ENCODE peak calls at places on chromosome 21, in seven cellular contexts. E, G, B, T, O, X and A are unnamed samples.

GRCh38 chr21:27795418-27795817 is 828.5 kb upstream of the ADAMTS5 start:
- DNase-seq in E (no peak), X (no peak), T (peak; percentile 10), B (no peak), O (no peak), G (no peak), A (no peak)

GRCh38 chr21:46634966-46635323 is 529 bp upstream of the PRMT2 start:
- DNase-seq in B (peak; percentile 93), O (peak; percentile 78), G (no peak), X (peak; percentile 66), E (peak; percentile 67), T (peak; percentile 83), A (peak; percentile 90)

GRCh38 chr21:26147535-26147934 is 23.0 kb downstream of the APP start:
- DNase-seq in T (no peak), G (no peak), X (no peak), O (no peak), E (no peak), B (no peak), A (no peak)

GRCh38 chr21:35663856-35664606 is 396.3 kb downstream of the SETD4 start:
- DNase-seq in B (no peak), G (no peak), X (no peak), E (no peak), T (no peak), O (no peak), A (no peak)

GRCh38 chr21:33028759-33029511 is 3.2 kb downstream of the OLIG2 start:
- DNase-seq in X (peak; percentile 46), T (no peak), B (no peak), O (no peak), G (no peak), E (no peak), A (no peak)

GRCh38 chr21:45525910-45526306 is 16.3 kb downstream of the SLC19A1 start:
- DNase-seq in T (no peak), E (no peak), G (no peak), O (peak; percentile 20), B (no peak), X (no peak), A (peak; percentile 5)

GRCh38 chr21:28605138-28605537 is 387.5 kb downstream of the LTN1 start:
- DNase-seq in X (peak; percentile 87), T (no peak), B (no peak), O (no peak), G (no peak), E (no peak), A (no peak)

GRCh38 chr21:38848187-38848609 is 42.5 kb downstream of the ETS2 start:
- DNase-seq in T (no peak), O (no peak), G (no peak), B (peak; percentile 47), X (no peak), E (no peak), A (peak; percentile 64)

GRCh38 chr21:44006017-44006624 is 6.0 kb upstream of the TRAPPC10 start:
- DNase-seq in G (no peak), T (peak; percentile 96), X (no peak), E (peak; percentile 39), O (no peak), B (peak; percentile 77), A (peak; percentile 81)

GRCh38 chr21:41425954-41426655 is at the start of gene MX1:
- DNase-seq in X (peak; percentile 94), O (peak; percentile 94), G (peak; percentile 73), B (peak; percentile 47), E (peak; percentile 68), T (peak; percentile 10), A (peak; percentile 93)

GRCh38 chr21:31181089-31181757 is 142.9 kb upstream of the KRTAP19-8 start:
- DNase-seq in G (no peak), B (no peak), T (no peak), O (no peak), E (no peak), X (peak; percentile 77), A (no peak)

GRCh38 chr21:38268859-38269566 is 12.2 kb downstream of the KCNJ15 start:
- DNase-seq in O (no peak), G (no peak), E (no peak), X (no peak), B (no peak), T (no peak), A (no peak)

GRCh38 chr21:31193761-31194160 is 150.3 kb downstream of the TIAM1 start:
- DNase-seq in B (no peak), E (no peak), G (no peak), X (no peak), T (no peak), O (no peak), A (no peak)

GRCh38 chr21:33228455-33228854 is 1.3 kb upstream of the IFNAR2 start:
- DNase-seq in O (no peak), B (no peak), G (no peak), T (no peak), X (no peak), E (no peak), A (no peak)

GRCh38 chr21:45209046-45209445 is 78.6 kb downstream of the POFUT2 start:
- DNase-seq in E (no peak), G (no peak), X (no peak), O (no peak), T (peak; percentile 58), B (peak; percentile 80), A (no peak)

GRCh38 chr21:29230541-29231275 is 68.0 kb upstream of the BACH1 start:
- DNase-seq in O (no peak), B (peak; percentile 46), E (no peak), G (no peak), T (peak; percentile 55), X (no peak), A (no peak)

GRCh38 chr21:44299458-44300261 is at the start of gene PFKL:
- DNase-seq in B (peak; percentile 54), G (peak; percentile 66), T (peak; percentile 12), X (peak; percentile 84), O (peak; percentile 80), E (peak; percentile 42), A (peak; percentile 72)

GRCh38 chr21:38228115-38228514 is 28.7 kb upstream of the KCNJ15 start:
- DNase-seq in X (no peak), G (peak; percentile 11), B (no peak), E (no peak), T (no peak), O (no peak), A (no peak)

GRCh38 chr21:37412603-37413360 is 46.2 kb downstream of the DYRK1A start:
- DNase-seq in T (peak; percentile 55), B (peak; percentile 58), G (no peak), O (no peak), E (no peak), X (no peak), A (no peak)

GRCh38 chr21:39189857-39190604 is 6.8 kb upstream of the PSMG1 start:
- DNase-seq in T (peak; percentile 52), O (no peak), B (peak; percentile 22), X (no peak), E (no peak), G (no peak), A (no peak)

GRCh38 chr21:27196651-27197050 is 229.8 kb upstream of the ADAMTS5 start:
- DNase-seq in B (peak; percentile 24), X (no peak), G (no peak), O (no peak), T (no peak), E (no peak), A (no peak)

GRCh38 chr21:37509802-37510393 is 143.3 kb downstream of the DYRK1A start:
- DNase-seq in G (no peak), X (no peak), B (peak; percentile 67), E (no peak), T (peak; percentile 45), O (no peak), A (no peak)

GRCh38 chr21:41827951-41828883 is 50.9 kb downstream of the PRDM15 start:
- DNase-seq in G (no peak), E (no peak), T (no peak), O (no peak), B (no peak), X (no peak), A (peak; percentile 39)

GRCh38 chr21:37281993-37282392 is 14.9 kb upstream of the VPS26C start:
- DNase-seq in O (no peak), B (no peak), X (peak; percentile 27), E (no peak), G (no peak), T (no peak), A (no peak)

GRCh38 chr21:26060335-26061115 is 110.0 kb downstream of the APP start:
- DNase-seq in X (no peak), G (no peak), B (no peak), T (no peak), O (no peak), E (no peak), A (no peak)

GRCh38 chr21:26177741-26178452 is 7.3 kb upstream of the APP start:
- DNase-seq in X (no peak), E (no peak), B (no peak), T (peak; percentile 31), O (no peak), G (no peak), A (no peak)

GRCh38 chr21:23160914-23161313 is 2162.7 kb downstream of the NCAM2 start:
- DNase-seq in G (no peak), X (no peak), B (no peak), T (no peak), O (no peak), E (no peak), A (no peak)
- H3K27me3 ChIP-seq in G (no peaks in the 10 kb centered on the region), X (no peaks in the 10 kb centered on the region), B (no peaks in the 10 kb centered on the region), T (no peaks in the 10 kb centered on the region), O (no peaks in the 10 kb centered on the region), E (no peaks in the 10 kb centered on the region), A (no peaks in the 10 kb centered on the region)

GRCh38 chr21:34528131-34528561 is 16.1 kb upstream of the KCNE1 start:
- DNase-seq in B (peak; percentile 58), T (peak; percentile 75), E (no peak), O (no peak), X (no peak), G (no peak), A (no peak)
- H3K4me3 ChIP-seq in B (no peak overlapping the region), T (no peak overlapping the region), E (no peak overlapping the region), O (no peak overlapping the region), X (no peak overlapping the region), G (no peak overlapping the region), A (no peak overlapping the region)

DNA sequence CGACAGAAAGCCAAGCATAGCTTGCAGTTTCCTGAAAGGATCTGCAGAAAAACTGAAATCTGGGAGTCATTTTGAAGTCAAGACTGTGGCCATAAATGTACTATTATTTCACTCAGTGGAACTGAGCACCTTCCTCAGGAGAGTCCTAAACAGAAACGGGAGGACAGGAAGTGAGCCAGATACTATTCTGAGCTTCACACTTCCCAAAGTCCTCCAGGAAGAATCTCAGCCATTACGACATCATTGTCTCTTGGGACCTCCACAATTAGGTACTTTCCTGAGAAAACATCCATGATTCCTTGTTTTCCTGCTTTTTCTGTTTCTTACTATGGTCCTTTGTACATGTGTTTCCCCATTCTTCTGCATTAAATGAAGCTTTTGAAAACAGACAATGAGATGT is 299.2 kb upstream of the USP25 start:
- DNase-seq in T (no peak), O (no peak), G (no peak), X (no peak), E (no peak), B (no peak), A (no peak)
- H3K4me1 ChIP-seq in T (peaks cover 4% of the 10 kb centered on the region), O (no peaks in the 10 kb centered on the region), G (peaks cover 6% of the 10 kb centered on the region), X (no peaks in the 10 kb centered on the region), E (no peaks in the 10 kb centered on the region), B (no peaks in the 10 kb centered on the region), A (no peaks in the 10 kb centered on the region)

GRCh38 chr21:42829417-42829816 is 49.9 kb downstream of the WDR4 start:
- DNase-seq in B (no peak), O (no peak), T (no peak), G (no peak), X (no peak), E (no peak), A (no peak)
- H3K27me3 ChIP-seq in B (no peaks in the 10 kb centered on the region), O (peaks cover 40% of the 10 kb centered on the region), T (no peaks in the 10 kb centered on the region), G (no peaks in the 10 kb centered on the region), X (peaks cover 3% of the 10 kb centered on the region), E (no peaks in the 10 kb centered on the region), A (no peaks in the 10 kb centered on the region)